ENCODE peak calls at places on chromosomes 4 and X, in six cellular contexts. J is small intestine, O is GM12865, M is progenitor cell of endocrine pancreas, E is astrocyte of the spinal cord, H is NCI-H1417 treated with DMSO at 0.1 percent for 48 hours. Z is an unnamed sample.

GRCh38 chr4:82050806-82051205 is 323.0 kb downstream of the HNRNPD start:
- DNase-seq in J (no peak), O (no peak), H (no peak), E (no peak), M (no peak), Z (no peak)

GRCh38 chr4:128721896-128722295 is 87.6 kb upstream of the JADE1 start:
- DNase-seq in J (no peak), E (no peak), O (no peak), H (no peak), M (no peak), Z (no peak)

GRCh38 chr4:3683077-3683743 is 83.0 kb upstream of the ADRA2C start:
- DNase-seq in H (no peak), O (no peak), J (no peak), E (no peak), M (no peak), Z (no peak)

GRCh38 chrX:71450433-71451106 is 82.3 kb upstream of the OGT start:
- DNase-seq in M (no peak), E (no peak), O (no peak), J (no peak), H (no peak), Z (no peak)

GRCh38 chr4:13546374-13546854 is 2.1 kb upstream of the NKX3-2 start:
- DNase-seq in M (no peak), H (no peak), J (no peak), O (no peak), E (no peak), Z (no peak)

GRCh38 chrX:116272881-116273280 is 102.3 kb downstream of the AGTR2 start:
- DNase-seq in E (no peak), H (no peak), O (no peak), J (peak; percentile 66), M (no peak), Z (no peak)

GRCh38 chr4:8474856-8475255 is 34.3 kb downstream of the TRMT44 start:
- DNase-seq in M (no peak), E (no peak), O (no peak), J (no peak), H (no peak), Z (no peak)

GRCh38 chrX:154402622-154403127 is 4.5 kb downstream of the RPL10 start:
- DNase-seq in E (no peak), M (no peak), J (no peak), O (no peak), H (no peak), Z (no peak)

GRCh38 chr4:158280856-158281255 is 70.6 kb downstream of the TMEM144 start:
- DNase-seq in M (no peak), O (no peak), H (no peak), E (no peak), J (no peak), Z (no peak)

GRCh38 chrX:18883234-18883960 is 100.5 kb downstream of the PHKA2 start:
- DNase-seq in O (no peak), J (no peak), E (no peak), H (no peak), M (no peak), Z (no peak)

GRCh38 chr4:79621061-79621460 is 213.0 kb upstream of the GK2 start:
- DNase-seq in J (no peak), O (no peak), H (no peak), M (no peak), E (no peak), Z (no peak)

GRCh38 chr4:6887591-6888371 is 21.8 kb upstream of the TBC1D14 start:
- DNase-seq in E (no peak), H (no peak), M (no peak), O (no peak), J (no peak), Z (no peak)

GRCh38 chr4:173362666-173363065 is 8.1 kb upstream of the SAP30 start:
- DNase-seq in J (no peak), E (no peak), M (no peak), O (no peak), H (no peak), Z (no peak)

GRCh38 chr4:137794779-137795178 is 262.5 kb upstream of the PCDH18 start:
- DNase-seq in H (no peak), M (no peak), E (peak; percentile 3), J (no peak), O (no peak), Z (no peak)

GRCh38 chrX:70613295-70613694 is 168.7 kb downstream of the DLG3 start:
- DNase-seq in M (no peak), E (no peak), O (no peak), J (peak; percentile 1), H (no peak), Z (no peak)

GRCh38 chrX:12007881-12008280 is 130.4 kb upstream of the FRMPD4 start:
- DNase-seq in J (no peak), O (peak; percentile 4), M (no peak), H (no peak), E (peak; percentile 79), Z (no peak)

GRCh38 chrX:101397779-101398178 is 7.0 kb downstream of the RPL36A start:
- DNase-seq in E (no peak), H (no peak), J (peak; percentile 24), O (no peak), M (no peak), Z (no peak)

GRCh38 chrX:19332983-19333382 is 10.7 kb upstream of the PDHA1 start:
- DNase-seq in E (no peak), H (no peak), M (no peak), O (no peak), J (no peak), Z (no peak)

GRCh38 chr4:3257691-3258482 is 8.9 kb downstream of the MSANTD1 start:
- DNase-seq in J (no peak), E (peak; percentile 52), H (no peak), M (no peak), O (peak; percentile 58), Z (no peak)

GRCh38 chrX:103811858-103812257 is 20.2 kb downstream of the RAB9B start:
- DNase-seq in J (no peak), H (no peak), O (no peak), E (no peak), M (no peak), Z (no peak)

GRCh38 chrX:40224658-40225057 is 126.9 kb upstream of the BCOR start:
- DNase-seq in E (no peak), M (no peak), J (no peak), O (no peak), H (no peak), Z (no peak)